ENCODE peak calls at places on chromosomes 11 and 22, in ten cellular contexts. One of them, this sample, is unnamed.

GRCh38 chr11:69700278-69701140 is 3.3 kb downstream of the FGF19 start:
- DNase-seq in heart left ventricle: peak
- DNase-seq in body of pancreas: peak
- DNase-seq in GM23338: peak
- DNase-seq in gastrocnemius medialis: no peak
- DNase-seq in HCT116: no peak
- DNase-seq in NCI-H1092: peak
- DNase-seq in activated CD4-positive, alpha-beta T cell treated with anti-CD3 and anti-CD28 coated beads, Interleukin-2, amount 50 U/mL, for 48 hours: no peak
- DNase-seq in thoracic aorta: no peak
- DNase-seq in stimulated activated CD4-positive, alpha-beta T cell treated with anti-CD3 and anti-CD28 coated beads, Interleukin-4, amount 100 ng/mL, for 1 hour: no peak
- DNase-seq in this sample: peak

GRCh38 chr11:12090761-12091261 is 19.6 kb upstream of the MICAL2 start:
- DNase-seq in heart left ventricle: no peak
- DNase-seq in activated CD4-positive, alpha-beta T cell treated with anti-CD3 and anti-CD28 coated beads, Interleukin-2, amount 50 U/mL, for 48 hours: no peak
- DNase-seq in thoracic aorta: no peak
- DNase-seq in GM23338: no peak
- DNase-seq in NCI-H1092: no peak
- DNase-seq in HCT116: peak
- DNase-seq in gastrocnemius medialis: no peak
- DNase-seq in body of pancreas: no peak
- DNase-seq in stimulated activated CD4-positive, alpha-beta T cell treated with anti-CD3 and anti-CD28 coated beads, Interleukin-4, amount 100 ng/mL, for 1 hour: no peak
- DNase-seq in this sample: no peak

GRCh38 chr22:33018232-33018864 is 39.8 kb downstream of the SYN3 start:
- DNase-seq in activated CD4-positive, alpha-beta T cell treated with anti-CD3 and anti-CD28 coated beads, Interleukin-2, amount 50 U/mL, for 48 hours: peak
- DNase-seq in stimulated activated CD4-positive, alpha-beta T cell treated with anti-CD3 and anti-CD28 coated beads, Interleukin-4, amount 100 ng/mL, for 1 hour: peak
- DNase-seq in HCT116: peak
- DNase-seq in gastrocnemius medialis: no peak
- DNase-seq in GM23338: peak
- DNase-seq in NCI-H1092: peak
- DNase-seq in thoracic aorta: no peak
- DNase-seq in body of pancreas: peak
- DNase-seq in heart left ventricle: peak
- DNase-seq in this sample: peak

GRCh38 chr22:38860291-38861169 is 11.5 kb downstream of the CBX6 start:
- DNase-seq in GM23338: peak
- DNase-seq in HCT116: no peak
- DNase-seq in stimulated activated CD4-positive, alpha-beta T cell treated with anti-CD3 and anti-CD28 coated beads, Interleukin-4, amount 100 ng/mL, for 1 hour: peak
- DNase-seq in heart left ventricle: no peak
- DNase-seq in body of pancreas: no peak
- DNase-seq in activated CD4-positive, alpha-beta T cell treated with anti-CD3 and anti-CD28 coated beads, Interleukin-2, amount 50 U/mL, for 48 hours: no peak
- DNase-seq in gastrocnemius medialis: no peak
- DNase-seq in thoracic aorta: no peak
- DNase-seq in NCI-H1092: no peak
- DNase-seq in this sample: peak

GRCh38 chr11:114106986-114107385 is 47.5 kb downstream of the ZBTB16 start:
- DNase-seq in activated CD4-positive, alpha-beta T cell treated with anti-CD3 and anti-CD28 coated beads, Interleukin-2, amount 50 U/mL, for 48 hours: no peak
- DNase-seq in thoracic aorta: no peak
- DNase-seq in GM23338: no peak
- DNase-seq in body of pancreas: no peak
- DNase-seq in NCI-H1092: no peak
- DNase-seq in heart left ventricle: no peak
- DNase-seq in stimulated activated CD4-positive, alpha-beta T cell treated with anti-CD3 and anti-CD28 coated beads, Interleukin-4, amount 100 ng/mL, for 1 hour: no peak
- DNase-seq in HCT116: no peak
- DNase-seq in gastrocnemius medialis: no peak
- DNase-seq in this sample: no peak

GRCh38 chr22:29093980-29094379 is 21.1 kb downstream of the KREMEN1 start:
- DNase-seq in thoracic aorta: no peak
- DNase-seq in stimulated activated CD4-positive, alpha-beta T cell treated with anti-CD3 and anti-CD28 coated beads, Interleukin-4, amount 100 ng/mL, for 1 hour: no peak
- DNase-seq in NCI-H1092: no peak
- DNase-seq in activated CD4-positive, alpha-beta T cell treated with anti-CD3 and anti-CD28 coated beads, Interleukin-2, amount 50 U/mL, for 48 hours: no peak
- DNase-seq in gastrocnemius medialis: no peak
- DNase-seq in GM23338: no peak
- DNase-seq in heart left ventricle: no peak
- DNase-seq in body of pancreas: no peak
- DNase-seq in HCT116: no peak
- DNase-seq in this sample: no peak

GRCh38 chr11:19447150-19447566 is 206.4 kb upstream of the E2F8 start:
- DNase-seq in gastrocnemius medialis: no peak
- DNase-seq in HCT116: no peak
- DNase-seq in GM23338: no peak
- DNase-seq in heart left ventricle: no peak
- DNase-seq in body of pancreas: no peak
- DNase-seq in thoracic aorta: no peak
- DNase-seq in NCI-H1092: no peak
- DNase-seq in stimulated activated CD4-positive, alpha-beta T cell treated with anti-CD3 and anti-CD28 coated beads, Interleukin-4, amount 100 ng/mL, for 1 hour: no peak
- DNase-seq in activated CD4-positive, alpha-beta T cell treated with anti-CD3 and anti-CD28 coated beads, Interleukin-2, amount 50 U/mL, for 48 hours: no peak
- DNase-seq in this sample: no peak

GRCh38 chr22:38176170-38176741 is 5.4 kb downstream of the PLA2G6 start:
- DNase-seq in gastrocnemius medialis: peak
- DNase-seq in heart left ventricle: peak
- DNase-seq in activated CD4-positive, alpha-beta T cell treated with anti-CD3 and anti-CD28 coated beads, Interleukin-2, amount 50 U/mL, for 48 hours: peak
- DNase-seq in stimulated activated CD4-positive, alpha-beta T cell treated with anti-CD3 and anti-CD28 coated beads, Interleukin-4, amount 100 ng/mL, for 1 hour: no peak
- DNase-seq in GM23338: no peak
- DNase-seq in HCT116: no peak
- DNase-seq in body of pancreas: no peak
- DNase-seq in thoracic aorta: no peak
- DNase-seq in NCI-H1092: no peak
- DNase-seq in this sample: no peak

GRCh38 chr11:116312560-116313340 is 460.0 kb downstream of the BUD13 start:
- DNase-seq in gastrocnemius medialis: peak
- DNase-seq in activated CD4-positive, alpha-beta T cell treated with anti-CD3 and anti-CD28 coated beads, Interleukin-2, amount 50 U/mL, for 48 hours: no peak
- DNase-seq in HCT116: no peak
- DNase-seq in NCI-H1092: peak
- DNase-seq in GM23338: peak
- DNase-seq in stimulated activated CD4-positive, alpha-beta T cell treated with anti-CD3 and anti-CD28 coated beads, Interleukin-4, amount 100 ng/mL, for 1 hour: no peak
- DNase-seq in thoracic aorta: no peak
- DNase-seq in heart left ventricle: peak
- DNase-seq in body of pancreas: peak
- DNase-seq in this sample: no peak

GRCh38 chr11:70002433-70002832 is 75.7 kb upstream of the ANO1 start:
- DNase-seq in activated CD4-positive, alpha-beta T cell treated with anti-CD3 and anti-CD28 coated beads, Interleukin-2, amount 50 U/mL, for 48 hours: peak
- DNase-seq in stimulated activated CD4-positive, alpha-beta T cell treated with anti-CD3 and anti-CD28 coated beads, Interleukin-4, amount 100 ng/mL, for 1 hour: no peak
- DNase-seq in gastrocnemius medialis: no peak
- DNase-seq in body of pancreas: no peak
- DNase-seq in NCI-H1092: no peak
- DNase-seq in thoracic aorta: no peak
- DNase-seq in HCT116: no peak
- DNase-seq in heart left ventricle: no peak
- DNase-seq in GM23338: no peak
- DNase-seq in this sample: no peak

GRCh38 chr11:61752117-61752924 is at the start of gene MYRF:
- DNase-seq in HCT116: no peak
- DNase-seq in GM23338: peak
- DNase-seq in gastrocnemius medialis: no peak
- DNase-seq in heart left ventricle: peak
- DNase-seq in body of pancreas: peak
- DNase-seq in stimulated activated CD4-positive, alpha-beta T cell treated with anti-CD3 and anti-CD28 coated beads, Interleukin-4, amount 100 ng/mL, for 1 hour: peak
- DNase-seq in activated CD4-positive, alpha-beta T cell treated with anti-CD3 and anti-CD28 coated beads, Interleukin-2, amount 50 U/mL, for 48 hours: peak
- DNase-seq in thoracic aorta: no peak
- DNase-seq in NCI-H1092: no peak
- DNase-seq in this sample: peak

GRCh38 chr11:117290809-117291396 is at the start of gene BACE1-AS:
- DNase-seq in body of pancreas: peak
- DNase-seq in thoracic aorta: no peak
- DNase-seq in NCI-H1092: no peak
- DNase-seq in heart left ventricle: no peak
- DNase-seq in stimulated activated CD4-positive, alpha-beta T cell treated with anti-CD3 and anti-CD28 coated beads, Interleukin-4, amount 100 ng/mL, for 1 hour: no peak
- DNase-seq in gastrocnemius medialis: no peak
- DNase-seq in HCT116: no peak
- DNase-seq in GM23338: no peak
- DNase-seq in activated CD4-positive, alpha-beta T cell treated with anti-CD3 and anti-CD28 coated beads, Interleukin-2, amount 50 U/mL, for 48 hours: no peak
- DNase-seq in this sample: no peak

GRCh38 chr11:79362821-79363220 is 78.0 kb downstream of the TENM4 start:
- DNase-seq in NCI-H1092: no peak
- DNase-seq in heart left ventricle: no peak
- DNase-seq in activated CD4-positive, alpha-beta T cell treated with anti-CD3 and anti-CD28 coated beads, Interleukin-2, amount 50 U/mL, for 48 hours: no peak
- DNase-seq in gastrocnemius medialis: no peak
- DNase-seq in thoracic aorta: no peak
- DNase-seq in body of pancreas: no peak
- DNase-seq in stimulated activated CD4-positive, alpha-beta T cell treated with anti-CD3 and anti-CD28 coated beads, Interleukin-4, amount 100 ng/mL, for 1 hour: no peak
- DNase-seq in GM23338: no peak
- DNase-seq in HCT116: no peak
- DNase-seq in this sample: no peak

GRCh38 chr11:27423125-27423524 is 49.5 kb downstream of the LGR4 start:
- DNase-seq in body of pancreas: no peak
- DNase-seq in NCI-H1092: peak
- DNase-seq in thoracic aorta: no peak
- DNase-seq in GM23338: peak
- DNase-seq in gastrocnemius medialis: peak
- DNase-seq in heart left ventricle: no peak
- DNase-seq in stimulated activated CD4-positive, alpha-beta T cell treated with anti-CD3 and anti-CD28 coated beads, Interleukin-4, amount 100 ng/mL, for 1 hour: no peak
- DNase-seq in HCT116: no peak
- DNase-seq in activated CD4-positive, alpha-beta T cell treated with anti-CD3 and anti-CD28 coated beads, Interleukin-2, amount 50 U/mL, for 48 hours: no peak
- DNase-seq in this sample: no peak

GRCh38 chr11:128692750-128693578 is 908 bp upstream of the FLI1 start:
- DNase-seq in gastrocnemius medialis: no peak
- DNase-seq in heart left ventricle: peak
- DNase-seq in thoracic aorta: no peak
- DNase-seq in NCI-H1092: no peak
- DNase-seq in stimulated activated CD4-positive, alpha-beta T cell treated with anti-CD3 and anti-CD28 coated beads, Interleukin-4, amount 100 ng/mL, for 1 hour: peak
- DNase-seq in body of pancreas: no peak
- DNase-seq in activated CD4-positive, alpha-beta T cell treated with anti-CD3 and anti-CD28 coated beads, Interleukin-2, amount 50 U/mL, for 48 hours: peak
- DNase-seq in GM23338: peak
- DNase-seq in HCT116: no peak
- DNase-seq in this sample: peak

GRCh38 chr11:72012897-72013721 is 14.4 kb downstream of the IL18BP start:
- DNase-seq in GM23338: no peak
- DNase-seq in thoracic aorta: no peak
- DNase-seq in heart left ventricle: peak
- DNase-seq in body of pancreas: peak
- DNase-seq in NCI-H1092: no peak
- DNase-seq in HCT116: no peak
- DNase-seq in gastrocnemius medialis: peak
- DNase-seq in stimulated activated CD4-positive, alpha-beta T cell treated with anti-CD3 and anti-CD28 coated beads, Interleukin-4, amount 100 ng/mL, for 1 hour: no peak
- DNase-seq in activated CD4-positive, alpha-beta T cell treated with anti-CD3 and anti-CD28 coated beads, Interleukin-2, amount 50 U/mL, for 48 hours: no peak
- DNase-seq in this sample: no peak

GRCh38 chr11:118939948-118940598 is 14.3 kb upstream of the BCL9L start:
- DNase-seq in HCT116: no peak
- DNase-seq in heart left ventricle: no peak
- DNase-seq in body of pancreas: no peak
- DNase-seq in NCI-H1092: no peak
- DNase-seq in GM23338: peak
- DNase-seq in activated CD4-positive, alpha-beta T cell treated with anti-CD3 and anti-CD28 coated beads, Interleukin-2, amount 50 U/mL, for 48 hours: peak
- DNase-seq in gastrocnemius medialis: no peak
- DNase-seq in thoracic aorta: no peak
- DNase-seq in stimulated activated CD4-positive, alpha-beta T cell treated with anti-CD3 and anti-CD28 coated beads, Interleukin-4, amount 100 ng/mL, for 1 hour: peak
- DNase-seq in this sample: peak

GRCh38 chr11:17511571-17511970 is 32.6 kb downstream of the USH1C start:
- DNase-seq in gastrocnemius medialis: no peak
- DNase-seq in thoracic aorta: no peak
- DNase-seq in stimulated activated CD4-positive, alpha-beta T cell treated with anti-CD3 and anti-CD28 coated beads, Interleukin-4, amount 100 ng/mL, for 1 hour: no peak
- DNase-seq in activated CD4-positive, alpha-beta T cell treated with anti-CD3 and anti-CD28 coated beads, Interleukin-2, amount 50 U/mL, for 48 hours: no peak
- DNase-seq in HCT116: no peak
- DNase-seq in NCI-H1092: no peak
- DNase-seq in GM23338: no peak
- DNase-seq in body of pancreas: no peak
- DNase-seq in heart left ventricle: no peak
- DNase-seq in this sample: no peak

GRCh38 chr11:130772266-130773227 is 143.7 kb downstream of the SNX19 start:
- DNase-seq in thoracic aorta: no peak
- DNase-seq in body of pancreas: peak
- DNase-seq in gastrocnemius medialis: peak
- DNase-seq in HCT116: no peak
- DNase-seq in heart left ventricle: no peak
- DNase-seq in stimulated activated CD4-positive, alpha-beta T cell treated with anti-CD3 and anti-CD28 coated beads, Interleukin-4, amount 100 ng/mL, for 1 hour: no peak
- DNase-seq in activated CD4-positive, alpha-beta T cell treated with anti-CD3 and anti-CD28 coated beads, Interleukin-2, amount 50 U/mL, for 48 hours: no peak
- DNase-seq in NCI-H1092: no peak
- DNase-seq in GM23338: no peak
- DNase-seq in this sample: no peak

GRCh38 chr11:65571940-65572339 is 398 bp upstream of the FAM89B start:
- DNase-seq in body of pancreas: peak
- DNase-seq in activated CD4-positive, alpha-beta T cell treated with anti-CD3 and anti-CD28 coated beads, Interleukin-2, amount 50 U/mL, for 48 hours: no peak
- DNase-seq in HCT116: no peak
- DNase-seq in gastrocnemius medialis: no peak
- DNase-seq in NCI-H1092: peak
- DNase-seq in stimulated activated CD4-positive, alpha-beta T cell treated with anti-CD3 and anti-CD28 coated beads, Interleukin-4, amount 100 ng/mL, for 1 hour: no peak
- DNase-seq in heart left ventricle: no peak
- DNase-seq in GM23338: peak
- DNase-seq in thoracic aorta: no peak
- DNase-seq in this sample: peak

GRCh38 chr22:33271390-33272161 is 213.4 kb upstream of the SYN3 start:
- DNase-seq in heart left ventricle: peak
- DNase-seq in activated CD4-positive, alpha-beta T cell treated with anti-CD3 and anti-CD28 coated beads, Interleukin-2, amount 50 U/mL, for 48 hours: no peak
- DNase-seq in GM23338: no peak
- DNase-seq in stimulated activated CD4-positive, alpha-beta T cell treated with anti-CD3 and anti-CD28 coated beads, Interleukin-4, amount 100 ng/mL, for 1 hour: no peak
- DNase-seq in body of pancreas: peak
- DNase-seq in HCT116: no peak
- DNase-seq in thoracic aorta: peak
- DNase-seq in NCI-H1092: peak
- DNase-seq in gastrocnemius medialis: peak
- DNase-seq in this sample: no peak

GRCh38 chr22:29784451-29785361 is 17.5 kb downstream of the UQCR10 start:
- DNase-seq in NCI-H1092: no peak
- DNase-seq in heart left ventricle: no peak
- DNase-seq in GM23338: no peak
- DNase-seq in HCT116: no peak
- DNase-seq in body of pancreas: peak
- DNase-seq in activated CD4-positive, alpha-beta T cell treated with anti-CD3 and anti-CD28 coated beads, Interleukin-2, amount 50 U/mL, for 48 hours: no peak
- DNase-seq in thoracic aorta: no peak
- DNase-seq in stimulated activated CD4-positive, alpha-beta T cell treated with anti-CD3 and anti-CD28 coated beads, Interleukin-4, amount 100 ng/mL, for 1 hour: no peak
- DNase-seq in gastrocnemius medialis: no peak
- DNase-seq in this sample: no peak

GRCh38 chr11:1604711-1605110 is 3.6 kb downstream of the KRTAP5-3 start:
- DNase-seq in activated CD4-positive, alpha-beta T cell treated with anti-CD3 and anti-CD28 coated beads, Interleukin-2, amount 50 U/mL, for 48 hours: no peak
- DNase-seq in gastrocnemius medialis: no peak
- DNase-seq in NCI-H1092: no peak
- DNase-seq in thoracic aorta: no peak
- DNase-seq in body of pancreas: no peak
- DNase-seq in stimulated activated CD4-positive, alpha-beta T cell treated with anti-CD3 and anti-CD28 coated beads, Interleukin-4, amount 100 ng/mL, for 1 hour: no peak
- DNase-seq in HCT116: no peak
- DNase-seq in heart left ventricle: no peak
- DNase-seq in GM23338: no peak
- DNase-seq in this sample: no peak

GRCh38 chr11:69640260-69640994 is 529 bp upstream of the CCND1 start:
- DNase-seq in body of pancreas: no peak
- DNase-seq in heart left ventricle: peak
- DNase-seq in stimulated activated CD4-positive, alpha-beta T cell treated with anti-CD3 and anti-CD28 coated beads, Interleukin-4, amount 100 ng/mL, for 1 hour: no peak
- DNase-seq in NCI-H1092: no peak
- DNase-seq in HCT116: no peak
- DNase-seq in gastrocnemius medialis: no peak
- DNase-seq in activated CD4-positive, alpha-beta T cell treated with anti-CD3 and anti-CD28 coated beads, Interleukin-2, amount 50 U/mL, for 48 hours: no peak
- DNase-seq in thoracic aorta: no peak
- DNase-seq in GM23338: peak
- DNase-seq in this sample: peak

GRCh38 chr11:1340111-1340510 is 30.7 kb upstream of the TOLLIP start:
- DNase-seq in gastrocnemius medialis: no peak
- DNase-seq in thoracic aorta: no peak
- DNase-seq in NCI-H1092: no peak
- DNase-seq in activated CD4-positive, alpha-beta T cell treated with anti-CD3 and anti-CD28 coated beads, Interleukin-2, amount 50 U/mL, for 48 hours: no peak
- DNase-seq in GM23338: no peak
- DNase-seq in stimulated activated CD4-positive, alpha-beta T cell treated with anti-CD3 and anti-CD28 coated beads, Interleukin-4, amount 100 ng/mL, for 1 hour: no peak
- DNase-seq in body of pancreas: no peak
- DNase-seq in heart left ventricle: no peak
- DNase-seq in HCT116: no peak
- DNase-seq in this sample: peak

GRCh38 chr11:34205326-34206035 is 100.1 kb downstream of the NAT10 start:
- DNase-seq in heart left ventricle: no peak
- DNase-seq in HCT116: no peak
- DNase-seq in activated CD4-positive, alpha-beta T cell treated with anti-CD3 and anti-CD28 coated beads, Interleukin-2, amount 50 U/mL, for 48 hours: no peak
- DNase-seq in thoracic aorta: no peak
- DNase-seq in gastrocnemius medialis: no peak
- DNase-seq in GM23338: no peak
- DNase-seq in stimulated activated CD4-positive, alpha-beta T cell treated with anti-CD3 and anti-CD28 coated beads, Interleukin-4, amount 100 ng/mL, for 1 hour: no peak
- DNase-seq in body of pancreas: no peak
- DNase-seq in NCI-H1092: no peak
- DNase-seq in this sample: no peak

GRCh38 chr22:20805972-20806471 is 32.1 kb downstream of the SERPIND1 start:
- DNase-seq in activated CD4-positive, alpha-beta T cell treated with anti-CD3 and anti-CD28 coated beads, Interleukin-2, amount 50 U/mL, for 48 hours: no peak
- DNase-seq in HCT116: no peak
- DNase-seq in heart left ventricle: no peak
- DNase-seq in stimulated activated CD4-positive, alpha-beta T cell treated with anti-CD3 and anti-CD28 coated beads, Interleukin-4, amount 100 ng/mL, for 1 hour: no peak
- DNase-seq in body of pancreas: no peak
- DNase-seq in GM23338: no peak
- DNase-seq in thoracic aorta: no peak
- DNase-seq in gastrocnemius medialis: no peak
- DNase-seq in NCI-H1092: no peak
- DNase-seq in this sample: no peak

GRCh38 chr22:24142241-24142640 is 39.0 kb upstream of the SUSD2 start:
- DNase-seq in activated CD4-positive, alpha-beta T cell treated with anti-CD3 and anti-CD28 coated beads, Interleukin-2, amount 50 U/mL, for 48 hours: no peak
- DNase-seq in HCT116: no peak
- DNase-seq in NCI-H1092: no peak
- DNase-seq in gastrocnemius medialis: no peak
- DNase-seq in body of pancreas: no peak
- DNase-seq in thoracic aorta: no peak
- DNase-seq in stimulated activated CD4-positive, alpha-beta T cell treated with anti-CD3 and anti-CD28 coated beads, Interleukin-4, amount 100 ng/mL, for 1 hour: no peak
- DNase-seq in heart left ventricle: no peak
- DNase-seq in GM23338: no peak
- DNase-seq in this sample: no peak

This sample was measured in H9.